ENCODE peak calls at places on chromosomes 4 and X, in four cellular contexts. A, D, U and O are unnamed samples.

GRCh38 chr4:821631-822030 is 4.3 kb downstream of the CPLX1 start:
- DNase-seq in A (no peak), D (no peak), U (no peak), O (no peak)

GRCh38 chr4:38128478-38129451 is 168.6 kb downstream of the PTTG2 start:
- DNase-seq in A (peak; percentile 95), D (no peak), U (peak; percentile 91), O (no peak)

GRCh38 chr4:43132010-43132582 is 239.6 kb downstream of the GRXCR1 start:
- DNase-seq in A (peak; percentile 3), D (peak; percentile 12), U (peak; percentile 42), O (peak; percentile 9)

GRCh38 chr4:2339458-2340271 is 77.8 kb upstream of the MXD4 start:
- DNase-seq in A (no peak), D (no peak), U (no peak), O (no peak)

GRCh38 chrX:11944486-11944885 is 186.4 kb downstream of the MSL3 start:
- DNase-seq in A (no peak), D (peak; percentile 19), U (no peak), O (peak; percentile 2)

GRCh38 chr4:105951198-105951597 is 55.9 kb downstream of the NPNT start:
- DNase-seq in A (no peak), D (no peak), U (no peak), O (no peak)

GRCh38 chrX:11430266-11430665 is 137.1 kb downstream of the AMELX start:
- DNase-seq in A (no peak), D (no peak), U (no peak), O (no peak)

GRCh38 chr4:185108669-185109068 is 34.4 kb upstream of the SLC25A4 start:
- DNase-seq in A (no peak), D (no peak), U (no peak), O (no peak)

GRCh38 chr4:6439120-6439757 is 33.2 kb downstream of the PPP2R2C start:
- DNase-seq in A (no peak), D (no peak), U (no peak), O (no peak)

GRCh38 chr4:51870441-51871188 is 27.7 kb downstream of the DCUN1D4 start:
- DNase-seq in A (no peak), D (no peak), U (no peak), O (no peak)

GRCh38 chr4:336099-336892 is 1.3 kb upstream of the ZNF141 start:
- DNase-seq in A (no peak), D (no peak), U (no peak), O (peak; percentile 34)

GRCh38 chrX:53598169-53598568 is 88.3 kb downstream of the HUWE1 start:
- DNase-seq in A (no peak), D (no peak), U (no peak), O (no peak)

GRCh38 chr4:112340048-112340447 is 42.9 kb downstream of the ALPK1 start:
- DNase-seq in A (no peak), D (no peak), U (no peak), O (no peak)

GRCh38 chr4:121684016-121684415 is 12.8 kb downstream of the ANXA5 start:
- DNase-seq in A (no peak), D (no peak), U (no peak), O (no peak)

GRCh38 chr4:94757192-94758140 is at the start of gene BMPR1B:
- DNase-seq in A (no peak), D (no peak), U (no peak), O (no peak)

GRCh38 chr4:115054836-115055235 is 58.6 kb downstream of the NDST4 start:
- DNase-seq in A (no peak), D (no peak), U (peak; percentile 35), O (no peak)

GRCh38 chrX:1592128-1592862 is 891 bp downstream of the AKAP17A start:
- DNase-seq in A (no peak), D (peak; percentile 44), U (peak; percentile 25), O (peak; percentile 71)

GRCh38 chr4:147017081-147017480 is 71.4 kb upstream of the TTC29 start:
- DNase-seq in A (no peak), D (no peak), U (no peak), O (no peak)

GRCh38 chrX:97230948-97231347 is 347.2 kb downstream of the RPA4 start:
- DNase-seq in A (no peak), D (no peak), U (no peak), O (no peak)

GRCh38 chr4:31228068-31228467 is 507.9 kb downstream of the PCDH7 start:
- DNase-seq in A (no peak), D (no peak), U (no peak), O (no peak)

GRCh38 chr4:113738251-113738650 is 23.3 kb downstream of the CAMK2D start:
- DNase-seq in A (no peak), D (no peak), U (no peak), O (no peak)

GRCh38 chr4:131974730-131975129 is 1174.4 kb upstream of the PCDH10 start:
- DNase-seq in A (no peak), D (no peak), U (no peak), O (no peak)

GRCh38 chr4:61202100-61202637 is 2.0 kb downstream of the ADGRL3 start:
- DNase-seq in A (no peak), D (no peak), U (no peak), O (peak; percentile 8)

GRCh38 chr4:8383451-8384160 is 56.9 kb downstream of the ACOX3 start:
- DNase-seq in A (no peak), D (no peak), U (no peak), O (no peak)

GRCh38 chr4:81398379-81398778 is 73.3 kb downstream of the RASGEF1B start:
- DNase-seq in A (no peak), D (no peak), U (no peak), O (no peak)

GRCh38 chrX:131059231-131059630 is 1.1 kb downstream of the ARHGAP36 start:
- DNase-seq in A (no peak), D (no peak), U (no peak), O (no peak)

DNA sequence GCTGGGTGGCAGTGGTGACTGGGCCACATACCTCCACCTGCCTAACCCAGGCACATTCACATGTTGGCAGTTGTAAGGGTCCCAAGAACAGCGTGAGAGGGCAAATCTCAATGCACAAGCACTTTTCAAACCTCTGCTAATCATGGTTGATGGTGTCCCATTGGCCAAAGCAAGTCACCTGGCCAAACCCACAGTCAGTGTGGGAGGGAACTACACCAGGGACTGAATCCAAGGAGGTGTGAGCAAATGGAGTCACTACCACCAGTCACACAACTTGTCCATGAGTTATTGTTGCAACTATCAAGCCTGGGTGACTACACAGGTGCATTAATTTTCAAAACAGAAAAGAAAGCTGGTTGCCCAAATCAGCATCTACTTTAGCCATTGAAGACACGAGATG is 260.1 kb downstream of the BCOR start:
- DNase-seq in A (no peak), D (no peak), U (no peak), O (no peak)
- TF ChIP-seq TAF1 in A (no peak), D (no peak), U (no peak), O (no peak)

DNA sequence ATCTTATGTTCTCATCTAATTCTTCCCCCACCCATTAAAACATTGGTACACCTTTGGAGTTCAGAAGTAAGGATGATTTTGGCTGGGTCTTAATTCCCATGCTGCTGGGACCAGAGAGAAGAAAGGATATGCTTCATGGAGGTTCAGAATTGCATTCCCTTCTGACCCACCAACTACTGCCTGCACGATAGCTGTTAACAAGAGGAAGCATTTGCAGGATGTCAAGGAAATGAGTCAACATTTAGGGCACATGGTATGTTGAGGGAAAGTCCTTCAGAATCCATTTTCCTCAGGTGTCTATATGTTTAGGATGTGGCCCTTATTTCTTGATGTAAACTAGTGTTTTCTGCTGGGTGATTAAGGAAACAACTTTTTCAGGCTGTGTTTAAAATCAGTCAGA is 95.4 kb upstream of the DDX3X start:
- DNase-seq in A (no peak), D (no peak), U (no peak), O (no peak)
- TF ChIP-seq TAF1 in A (no peak), D (no peak), U (no peak), O (no peak)

DNA sequence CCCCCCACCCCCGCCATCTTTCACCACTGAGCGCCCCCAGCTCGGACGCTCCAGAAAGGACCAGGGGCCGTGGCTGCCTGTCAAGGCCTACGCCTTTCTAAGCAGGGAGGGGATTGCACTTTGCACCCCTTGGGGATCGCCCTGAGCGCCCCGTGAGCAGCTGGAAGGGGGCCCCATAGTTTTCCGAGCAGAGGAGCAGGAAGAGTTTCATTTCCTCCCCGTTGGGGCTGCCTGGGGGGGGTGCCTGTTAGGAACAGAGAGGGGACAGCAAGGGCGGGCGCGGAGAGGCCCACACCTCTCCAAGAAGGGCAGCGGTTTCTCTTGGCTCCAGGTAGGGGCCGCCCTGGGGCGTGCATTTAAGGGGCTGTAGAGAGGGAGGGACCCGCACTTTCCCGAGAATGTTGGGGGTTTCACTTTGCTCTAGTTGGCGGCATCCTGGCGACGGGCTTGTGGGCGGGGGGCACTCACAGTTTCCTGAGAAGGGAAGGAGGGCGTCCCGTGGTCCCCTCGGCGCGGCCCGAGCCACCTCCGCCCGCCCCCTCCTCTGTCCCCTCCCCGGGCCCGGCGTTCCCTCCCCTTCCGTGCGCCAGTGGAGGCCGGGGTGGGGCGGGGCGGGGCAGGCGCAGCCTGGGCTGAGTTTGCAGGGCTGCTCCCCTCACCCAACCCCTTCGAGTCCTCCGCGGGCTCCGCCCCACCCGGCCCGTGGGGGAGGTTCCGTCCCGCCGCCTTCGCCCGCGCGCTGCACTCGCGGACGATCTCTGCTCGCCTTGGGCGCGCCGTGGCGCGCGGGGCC is 82.3 kb upstream of the CD99 start:
- DNase-seq in A (no peak), D (peak; percentile 90), U (peak; percentile 72), O (peak; percentile 92)
- TF ChIP-seq TAF1 in A (peak; percentile 51), D (peak; percentile 61), U (peak; percentile 19), O (no peak)

GRCh38 chr4:5386921-5387320 is 321.4 kb downstream of the EVC2 start:
- DNase-seq in A (no peak), D (no peak), U (no peak), O (no peak)

GRCh38 chr4:5383191-5383980 is 325.0 kb downstream of the EVC2 start:
- DNase-seq in A (no peak), D (no peak), U (no peak), O (no peak)

GRCh38 chr4:5385741-5386251 is 322.6 kb downstream of the EVC2 start:
- DNase-seq in A (no peak), D (peak; percentile 53), U (no peak), O (no peak)

GRCh38 chr4:5378002-5378401 is 326.7 kb downstream of the STK32B start:
- DNase-seq in A (no peak), D (peak; percentile 49), U (peak; percentile 34), O (no peak)

DNA sequence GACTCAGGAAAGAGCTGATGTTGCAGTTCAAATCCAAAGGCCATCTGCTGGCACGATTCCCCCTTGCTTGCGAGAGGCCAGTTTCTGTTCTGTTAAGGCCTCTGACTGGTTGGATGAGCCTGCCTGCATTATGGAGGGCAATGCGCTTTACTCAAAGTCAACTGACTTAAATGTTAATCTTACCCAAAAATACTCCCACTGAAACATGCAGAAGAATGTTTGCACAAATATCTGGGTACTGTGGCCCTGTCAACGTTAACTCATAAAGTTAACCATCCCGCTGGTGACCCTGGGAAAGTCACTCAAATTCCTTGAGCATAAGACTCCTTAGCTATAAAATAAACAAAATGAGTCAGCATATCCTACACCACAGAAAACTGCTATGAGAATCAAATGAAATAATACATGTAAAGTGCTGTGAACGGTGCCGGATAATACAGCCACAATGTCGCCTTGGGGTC is 326.3 kb downstream of the EVC2 start:
- DNase-seq in A (no peak), D (no peak), U (no peak), O (no peak)
- TF ChIP-seq TAF1 in A (no peak), D (no peak), U (no peak), O (no peak)

DNA sequence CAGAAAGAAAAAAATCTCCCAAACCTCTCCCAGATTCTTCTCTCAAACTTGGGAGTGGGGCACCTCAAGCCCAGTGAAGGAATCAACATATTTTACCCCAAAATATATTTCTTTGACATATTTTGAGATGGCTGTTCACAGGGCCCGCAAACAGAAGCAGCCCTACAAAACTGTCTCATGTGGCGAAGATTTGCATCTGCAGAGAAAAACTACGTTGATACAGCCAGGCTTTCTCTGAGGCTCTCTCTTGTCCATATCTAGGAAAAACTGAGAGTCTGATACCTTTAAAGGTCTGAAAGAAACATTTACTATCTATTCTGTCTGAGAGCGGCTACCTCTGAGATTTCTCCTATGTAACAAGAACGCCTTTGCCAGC is 23.3 kb upstream of the TMSB4X start:
- DNase-seq in A (no peak), D (no peak), U (no peak), O (no peak)
- TF ChIP-seq TAF1 in A (no peak), D (no peak), U (no peak), O (no peak)